ENCODE peak calls at places on chromosomes 16 and 17, in four cellular contexts. One of them, this sample, is unnamed.

GRCh38 chr16:637081-638018 is 1.2 kb upstream of the METTL26 start:
- DNase-seq in HCT116: no peak
- DNase-seq in ovary: peak
- DNase-seq in stimulated activated CD8-positive, alpha-beta memory T cell treated with anti-CD3 and anti-CD28 coated beads, Interleukin-2, amount 100 ng/mL, for 1 hour: peak
- DNase-seq in this sample: no peak

GRCh38 chr17:46732754-46733398 is 85.6 kb downstream of the WNT3 start:
- DNase-seq in HCT116: no peak
- DNase-seq in ovary: no peak
- DNase-seq in stimulated activated CD8-positive, alpha-beta memory T cell treated with anti-CD3 and anti-CD28 coated beads, Interleukin-2, amount 100 ng/mL, for 1 hour: no peak
- DNase-seq in this sample: no peak

GRCh38 chr17:73043686-73044581 is 48.6 kb downstream of the SLC39A11 start:
- DNase-seq in HCT116: no peak
- DNase-seq in ovary: no peak
- DNase-seq in stimulated activated CD8-positive, alpha-beta memory T cell treated with anti-CD3 and anti-CD28 coated beads, Interleukin-2, amount 100 ng/mL, for 1 hour: no peak
- DNase-seq in this sample: no peak

GRCh38 chr16:51306116-51306515 is 155.0 kb upstream of the SALL1 start:
- DNase-seq in HCT116: no peak
- DNase-seq in ovary: no peak
- DNase-seq in stimulated activated CD8-positive, alpha-beta memory T cell treated with anti-CD3 and anti-CD28 coated beads, Interleukin-2, amount 100 ng/mL, for 1 hour: no peak
- DNase-seq in this sample: no peak

GRCh38 chr17:7841309-7841621 is 7.2 kb downstream of the KDM6B start:
- DNase-seq in HCT116: no peak
- DNase-seq in ovary: no peak
- DNase-seq in stimulated activated CD8-positive, alpha-beta memory T cell treated with anti-CD3 and anti-CD28 coated beads, Interleukin-2, amount 100 ng/mL, for 1 hour: no peak
- DNase-seq in this sample: no peak

GRCh38 chr17:35167046-35167445 is 19.4 kb downstream of the UNC45B start:
- DNase-seq in HCT116: no peak
- DNase-seq in ovary: no peak
- DNase-seq in stimulated activated CD8-positive, alpha-beta memory T cell treated with anti-CD3 and anti-CD28 coated beads, Interleukin-2, amount 100 ng/mL, for 1 hour: no peak
- DNase-seq in this sample: no peak

GRCh38 chr17:60640503-60640902 is 37.1 kb upstream of the BCAS3 start:
- DNase-seq in HCT116: no peak
- DNase-seq in ovary: no peak
- DNase-seq in stimulated activated CD8-positive, alpha-beta memory T cell treated with anti-CD3 and anti-CD28 coated beads, Interleukin-2, amount 100 ng/mL, for 1 hour: no peak
- DNase-seq in this sample: no peak

GRCh38 chr17:50043290-50044148 is 12.4 kb upstream of the ITGA3 start:
- DNase-seq in HCT116: no peak
- DNase-seq in ovary: no peak
- DNase-seq in stimulated activated CD8-positive, alpha-beta memory T cell treated with anti-CD3 and anti-CD28 coated beads, Interleukin-2, amount 100 ng/mL, for 1 hour: no peak
- DNase-seq in this sample: no peak

GRCh38 chr17:75970011-75970523 is 8.9 kb downstream of the ACOX1 start:
- DNase-seq in HCT116: no peak
- DNase-seq in ovary: no peak
- DNase-seq in stimulated activated CD8-positive, alpha-beta memory T cell treated with anti-CD3 and anti-CD28 coated beads, Interleukin-2, amount 100 ng/mL, for 1 hour: no peak
- DNase-seq in this sample: no peak

GRCh38 chr16:58462997-58463891 is 36.7 kb upstream of the NDRG4 start:
- DNase-seq in HCT116: no peak
- DNase-seq in ovary: no peak
- DNase-seq in stimulated activated CD8-positive, alpha-beta memory T cell treated with anti-CD3 and anti-CD28 coated beads, Interleukin-2, amount 100 ng/mL, for 1 hour: no peak
- DNase-seq in this sample: no peak

GRCh38 chr17:80025140-80025539 is 10.5 kb downstream of the TBC1D16 start:
- DNase-seq in HCT116: no peak
- DNase-seq in ovary: no peak
- DNase-seq in stimulated activated CD8-positive, alpha-beta memory T cell treated with anti-CD3 and anti-CD28 coated beads, Interleukin-2, amount 100 ng/mL, for 1 hour: no peak
- DNase-seq in this sample: no peak

GRCh38 chr17:77580531-77580930 is 378.0 kb upstream of the TNRC6C start:
- DNase-seq in HCT116: no peak
- DNase-seq in ovary: no peak
- DNase-seq in stimulated activated CD8-positive, alpha-beta memory T cell treated with anti-CD3 and anti-CD28 coated beads, Interleukin-2, amount 100 ng/mL, for 1 hour: no peak
- DNase-seq in this sample: no peak

GRCh38 chr16:83713597-83713996 is 94.2 kb upstream of the HSBP1 start:
- DNase-seq in HCT116: no peak
- DNase-seq in ovary: no peak
- DNase-seq in stimulated activated CD8-positive, alpha-beta memory T cell treated with anti-CD3 and anti-CD28 coated beads, Interleukin-2, amount 100 ng/mL, for 1 hour: no peak
- DNase-seq in this sample: peak

GRCh38 chr17:17416007-17416399 is 60.8 kb upstream of the MED9 start:
- DNase-seq in HCT116: peak
- DNase-seq in ovary: no peak
- DNase-seq in stimulated activated CD8-positive, alpha-beta memory T cell treated with anti-CD3 and anti-CD28 coated beads, Interleukin-2, amount 100 ng/mL, for 1 hour: no peak
- DNase-seq in this sample: peak

GRCh38 chr16:30049871-30050270 is 15.7 kb upstream of the ALDOA start:
- DNase-seq in HCT116: no peak
- DNase-seq in ovary: no peak
- DNase-seq in stimulated activated CD8-positive, alpha-beta memory T cell treated with anti-CD3 and anti-CD28 coated beads, Interleukin-2, amount 100 ng/mL, for 1 hour: no peak
- DNase-seq in this sample: no peak

GRCh38 chr17:75047398-75048098 is 523 bp downstream of the KCTD2 start:
- DNase-seq in HCT116: no peak
- DNase-seq in ovary: peak
- DNase-seq in stimulated activated CD8-positive, alpha-beta memory T cell treated with anti-CD3 and anti-CD28 coated beads, Interleukin-2, amount 100 ng/mL, for 1 hour: no peak
- DNase-seq in this sample: no peak

GRCh38 chr16:17657037-17657436 is 186.3 kb upstream of the XYLT1 start:
- DNase-seq in HCT116: no peak
- DNase-seq in ovary: no peak
- DNase-seq in stimulated activated CD8-positive, alpha-beta memory T cell treated with anti-CD3 and anti-CD28 coated beads, Interleukin-2, amount 100 ng/mL, for 1 hour: no peak
- DNase-seq in this sample: no peak

GRCh38 chr17:57528084-57528451 is 217.0 kb downstream of the CCDC182 start:
- DNase-seq in HCT116: no peak
- DNase-seq in ovary: no peak
- DNase-seq in stimulated activated CD8-positive, alpha-beta memory T cell treated with anti-CD3 and anti-CD28 coated beads, Interleukin-2, amount 100 ng/mL, for 1 hour: no peak
- DNase-seq in this sample: peak

GRCh38 chr17:33240397-33240796 is 52.7 kb downstream of the ASIC2 start:
- DNase-seq in HCT116: no peak
- DNase-seq in ovary: no peak
- DNase-seq in stimulated activated CD8-positive, alpha-beta memory T cell treated with anti-CD3 and anti-CD28 coated beads, Interleukin-2, amount 100 ng/mL, for 1 hour: no peak
- DNase-seq in this sample: no peak

GRCh38 chr16:10225653-10226052 is 43.4 kb upstream of the GRIN2A start:
- DNase-seq in HCT116: no peak
- DNase-seq in ovary: no peak
- DNase-seq in stimulated activated CD8-positive, alpha-beta memory T cell treated with anti-CD3 and anti-CD28 coated beads, Interleukin-2, amount 100 ng/mL, for 1 hour: no peak
- DNase-seq in this sample: no peak

GRCh38 chr17:54426287-54426886 is 474.3 kb upstream of the TOM1L1 start:
- DNase-seq in HCT116: no peak
- DNase-seq in ovary: no peak
- DNase-seq in stimulated activated CD8-positive, alpha-beta memory T cell treated with anti-CD3 and anti-CD28 coated beads, Interleukin-2, amount 100 ng/mL, for 1 hour: no peak
- DNase-seq in this sample: peak

GRCh38 chr17:72535779-72536178 is 415.0 kb downstream of the SOX9 start:
- DNase-seq in HCT116: no peak
- DNase-seq in ovary: no peak
- DNase-seq in stimulated activated CD8-positive, alpha-beta memory T cell treated with anti-CD3 and anti-CD28 coated beads, Interleukin-2, amount 100 ng/mL, for 1 hour: no peak
- DNase-seq in this sample: no peak

GRCh38 chr16:29310852-29311314 is 95.6 kb downstream of the NPIPB11 start:
- DNase-seq in HCT116: no peak
- DNase-seq in ovary: peak
- DNase-seq in stimulated activated CD8-positive, alpha-beta memory T cell treated with anti-CD3 and anti-CD28 coated beads, Interleukin-2, amount 100 ng/mL, for 1 hour: no peak
- DNase-seq in this sample: no peak

GRCh38 chr17:75779987-75780889 is 4.4 kb upstream of the UNK start:
- DNase-seq in HCT116: no peak
- DNase-seq in ovary: no peak
- DNase-seq in stimulated activated CD8-positive, alpha-beta memory T cell treated with anti-CD3 and anti-CD28 coated beads, Interleukin-2, amount 100 ng/mL, for 1 hour: no peak
- DNase-seq in this sample: no peak

GRCh38 chr16:89571636-89572035 is 3.9 kb upstream of the CPNE7 start:
- DNase-seq in HCT116: no peak
- DNase-seq in ovary: no peak
- DNase-seq in stimulated activated CD8-positive, alpha-beta memory T cell treated with anti-CD3 and anti-CD28 coated beads, Interleukin-2, amount 100 ng/mL, for 1 hour: no peak
- DNase-seq in this sample: no peak

GRCh38 chr17:6427284-6427781 is 7.6 kb downstream of the AIPL1 start:
- DNase-seq in HCT116: no peak
- DNase-seq in ovary: no peak
- DNase-seq in stimulated activated CD8-positive, alpha-beta memory T cell treated with anti-CD3 and anti-CD28 coated beads, Interleukin-2, amount 100 ng/mL, for 1 hour: no peak
- DNase-seq in this sample: no peak

GRCh38 chr16:30473231-30474061 is 904 bp downstream of the ITGAL start:
- DNase-seq in HCT116: no peak
- DNase-seq in ovary: no peak
- DNase-seq in stimulated activated CD8-positive, alpha-beta memory T cell treated with anti-CD3 and anti-CD28 coated beads, Interleukin-2, amount 100 ng/mL, for 1 hour: no peak
- DNase-seq in this sample: no peak

GRCh38 chr16:11135167-11135973 is 120.6 kb downstream of the SOCS1 start:
- DNase-seq in HCT116: no peak
- DNase-seq in ovary: no peak
- DNase-seq in stimulated activated CD8-positive, alpha-beta memory T cell treated with anti-CD3 and anti-CD28 coated beads, Interleukin-2, amount 100 ng/mL, for 1 hour: no peak
- DNase-seq in this sample: no peak

GRCh38 chr17:50114849-50115357 is 15.1 kb downstream of the SAMD14 start:
- DNase-seq in HCT116: peak
- DNase-seq in ovary: no peak
- DNase-seq in stimulated activated CD8-positive, alpha-beta memory T cell treated with anti-CD3 and anti-CD28 coated beads, Interleukin-2, amount 100 ng/mL, for 1 hour: no peak
- DNase-seq in this sample: peak

GRCh38 chr17:68759002-68759342 is 157.8 kb upstream of the FAM20A start:
- DNase-seq in HCT116: no peak
- DNase-seq in ovary: no peak
- DNase-seq in stimulated activated CD8-positive, alpha-beta memory T cell treated with anti-CD3 and anti-CD28 coated beads, Interleukin-2, amount 100 ng/mL, for 1 hour: no peak
- DNase-seq in this sample: no peak

GRCh38 chr17:21177854-21178600 is 35.9 kb downstream of the TMEM11 start:
- DNase-seq in HCT116: no peak
- DNase-seq in ovary: no peak
- DNase-seq in stimulated activated CD8-positive, alpha-beta memory T cell treated with anti-CD3 and anti-CD28 coated beads, Interleukin-2, amount 100 ng/mL, for 1 hour: no peak
- DNase-seq in this sample: no peak

GRCh38 chr16:57165923-57166322 is 19.9 kb downstream of the PSME3IP1 start:
- DNase-seq in HCT116: no peak
- DNase-seq in ovary: no peak
- DNase-seq in stimulated activated CD8-positive, alpha-beta memory T cell treated with anti-CD3 and anti-CD28 coated beads, Interleukin-2, amount 100 ng/mL, for 1 hour: no peak
- DNase-seq in this sample: no peak

GRCh38 chr17:74658620-74659019 is 35.1 kb upstream of the CD300E start:
- DNase-seq in HCT116: no peak
- DNase-seq in ovary: no peak
- DNase-seq in stimulated activated CD8-positive, alpha-beta memory T cell treated with anti-CD3 and anti-CD28 coated beads, Interleukin-2, amount 100 ng/mL, for 1 hour: no peak
- DNase-seq in this sample: no peak

GRCh38 chr16:14015948-14016347 is 55.2 kb upstream of the MRTFB start:
- DNase-seq in HCT116: no peak
- DNase-seq in ovary: no peak
- DNase-seq in stimulated activated CD8-positive, alpha-beta memory T cell treated with anti-CD3 and anti-CD28 coated beads, Interleukin-2, amount 100 ng/mL, for 1 hour: no peak
- DNase-seq in this sample: no peak

GRCh38 chr16:56231-56927 is 2.8 kb downstream of the SNRNP25 start:
- DNase-seq in HCT116: no peak
- DNase-seq in ovary: no peak
- DNase-seq in stimulated activated CD8-positive, alpha-beta memory T cell treated with anti-CD3 and anti-CD28 coated beads, Interleukin-2, amount 100 ng/mL, for 1 hour: no peak
- DNase-seq in this sample: no peak

GRCh38 chr17:42917236-42917603 is 16.6 kb downstream of the G6PC1 start:
- DNase-seq in HCT116: no peak
- DNase-seq in ovary: no peak
- DNase-seq in stimulated activated CD8-positive, alpha-beta memory T cell treated with anti-CD3 and anti-CD28 coated beads, Interleukin-2, amount 100 ng/mL, for 1 hour: no peak
- DNase-seq in this sample: no peak